ENCODE peak calls at places on chromosomes 11 and 22, in six cellular contexts. D, T, Z, N, K and O are unnamed samples.
A peak's percentile ranks its signal among the peaks of the same experiment; 100 is the strongest.

GRCh38 chr11:119258983-119259382 is 52.8 kb downstream of the CBL start:
- DNase-seq in T (no peak), N (no peak), Z (no peak), K (no peak), D (peak; percentile 28), O (no peak)

GRCh38 chr11:15941206-15941770 is 415.1 kb downstream of the SOX6 start:
- DNase-seq in N (peak; percentile 58), D (peak; percentile 23), Z (peak; percentile 64), T (peak; percentile 44), K (peak; percentile 80), O (peak; percentile 2)

GRCh38 chr11:66800720-66801428 is 42.4 kb upstream of the RCE1 start:
- DNase-seq in Z (no peak), K (peak; percentile 42), N (no peak), T (no peak), D (no peak), O (peak; percentile 11)

GRCh38 chr11:95671768-95672167 is 117.8 kb downstream of the FAM76B start:
- DNase-seq in T (no peak), D (peak; percentile 7), Z (peak; percentile 84), K (no peak), N (no peak), O (no peak)

GRCh38 chr11:28257761-28258160 is 149.6 kb downstream of the METTL15 start:
- DNase-seq in D (peak; percentile 48), N (no peak), Z (no peak), K (no peak), T (no peak), O (no peak)

GRCh38 chr11:6926208-6927029 is at the start of gene ZNF215:
- DNase-seq in K (peak; percentile 78), T (peak; percentile 67), N (peak; percentile 94), Z (peak; percentile 92), D (peak; percentile 84), O (peak; percentile 85)

GRCh38 chr22:24950272-24950902 is 2.1 kb upstream of the KIAA1671 start:
- DNase-seq in D (peak; percentile 46), Z (no peak), T (no peak), N (peak; percentile 41), K (no peak), O (no peak)

GRCh38 chr22:20549232-20549841 is 41.9 kb downstream of the MED15 start:
- DNase-seq in Z (no peak), K (no peak), T (no peak), N (no peak), D (peak; percentile 61), O (peak; percentile 72)

GRCh38 chr11:11502303-11502828 is 119.4 kb downstream of the GALNT18 start:
- DNase-seq in N (no peak), D (no peak), Z (no peak), T (no peak), K (no peak), O (no peak)

GRCh38 chr11:75031224-75031753 is 42.6 kb downstream of the NEU3 start:
- DNase-seq in T (peak; percentile 34), Z (peak; percentile 43), K (no peak), D (peak; percentile 91), N (peak; percentile 73), O (no peak)

GRCh38 chr11:43944761-43945311 is 2.4 kb downstream of the C11orf96 start:
- DNase-seq in K (peak; percentile 87), N (peak; percentile 50), D (peak; percentile 40), Z (peak; percentile 26), T (peak; percentile 69), O (peak; percentile 82)

GRCh38 chr11:109197656-109198055 is 224.3 kb upstream of the C11orf87 start:
- DNase-seq in Z (peak; percentile 12), T (no peak), K (no peak), N (no peak), D (peak; percentile 66), O (peak; percentile 56)

GRCh38 chr22:49763696-49764095 is 64.0 kb downstream of the BRD1 start:
- DNase-seq in N (no peak), D (no peak), K (no peak), Z (no peak), T (no peak), O (no peak)

GRCh38 chr11:57646756-57647303 is 2.9 kb downstream of the YPEL4 start:
- DNase-seq in Z (no peak), N (peak; percentile 17), D (no peak), K (no peak), T (no peak), O (no peak)

GRCh38 chr11:34512810-34513673 is 552 bp downstream of the ELF5 start:
- DNase-seq in Z (peak; percentile 63), N (peak; percentile 62), D (peak; percentile 65), K (peak; percentile 80), T (peak; percentile 53), O (peak; percentile 80)

GRCh38 chr11:2791139-2791520 is 91.3 kb upstream of the KCNQ1OT1 start:
- DNase-seq in K (no peak), T (no peak), D (no peak), Z (no peak), N (no peak), O (no peak)

GRCh38 chr11:6319879-6320410 is 356 bp downstream of the CAVIN3 start:
- DNase-seq in N (peak; percentile 96), Z (peak; percentile 98), T (peak; percentile 94), D (peak; percentile 92), K (peak; percentile 68), O (no peak)

GRCh38 chr22:19800306-19800705 is 39.7 kb downstream of the TBX1 start:
- DNase-seq in D (no peak), K (no peak), T (no peak), N (no peak), Z (no peak), O (no peak)

GRCh38 chr22:32044913-32045312 is 1.9 kb downstream of the SLC5A1 start:
- DNase-seq in D (no peak), Z (no peak), T (no peak), K (no peak), N (no peak), O (peak; percentile 14)

GRCh38 chr11:22192642-22193347 is at the start of gene ANO5:
- DNase-seq in Z (peak; percentile 22), T (no peak), K (peak; percentile 52), D (no peak), N (peak; percentile 73), O (peak; percentile 69)

GRCh38 chr11:74005721-74006517 is 3.0 kb downstream of the UCP3 start:
- DNase-seq in T (no peak), N (no peak), Z (no peak), K (no peak), D (no peak), O (no peak)

GRCh38 chr11:10651579-10652361 is 41.8 kb downstream of the IRAG1 start:
- DNase-seq in N (no peak), T (no peak), Z (no peak), D (peak; percentile 57), K (no peak), O (no peak)

GRCh38 chr11:62556872-62557631 is 10.4 kb upstream of the AHNAK start:
- DNase-seq in N (no peak), K (no peak), T (no peak), Z (no peak), D (no peak), O (no peak)

GRCh38 chr11:16739326-16739875 is 954 bp downstream of the C11orf58 start:
- DNase-seq in K (no peak), D (peak; percentile 30), N (no peak), T (peak; percentile 16), Z (peak; percentile 48), O (peak; percentile 32)

GRCh38 chr22:38292694-38293093 is 19.9 kb upstream of the TMEM184B start:
- DNase-seq in K (no peak), T (no peak), N (no peak), D (peak; percentile 83), Z (peak; percentile 42), O (no peak)